ENCODE peak calls at places on chromosomes 13 and 19, in four cellular contexts. Z is SK-N-SH, O is GM12891, P is K562. V is an unnamed sample.
A peak's percentile ranks its signal among the peaks of the same experiment; 100 is the strongest.

GRCh38 chr13:20192470-20193141 is at the start of gene GJB2:
- DNase-seq in P (no peak), O (no peak), Z (peak; percentile 51), V (no peak)

GRCh38 chr13:27006519-27007161 is 165.0 kb downstream of the USP12 start:
- DNase-seq in Z (peak; percentile 51), O (no peak), P (no peak), V (no peak)

GRCh38 chr13:21175656-21176194 is 627 bp downstream of the SKA3 start:
- DNase-seq in P (no peak), Z (peak; percentile 7), O (no peak), V (no peak)

GRCh38 chr19:3785464-3785937 is 680 bp downstream of the MATK start:
- DNase-seq in Z (no peak), O (no peak), P (peak; percentile 64), V (no peak)

GRCh38 chr13:46124531-46124966 is 19.7 kb upstream of the CPB2 start:
- DNase-seq in P (no peak), O (no peak), Z (no peak), V (no peak)

GRCh38 chr13:21216332-21216731 is 39.9 kb downstream of the MRPL57 start:
- DNase-seq in Z (no peak), O (no peak), P (no peak), V (no peak)

GRCh38 chr13:62747629-62748028 is 1332.0 kb upstream of the PCDH20 start:
- DNase-seq in O (no peak), P (no peak), Z (no peak), V (no peak)

GRCh38 chr19:45008554-45008953 is 7.3 kb downstream of the RELB start:
- DNase-seq in Z (no peak), O (no peak), P (no peak), V (no peak)

GRCh38 chr19:58357798-58358145 is 4.5 kb upstream of the A1BG start:
- DNase-seq in Z (no peak), O (no peak), P (no peak), V (no peak)

GRCh38 chr13:102344410-102344809 is 57.4 kb downstream of the FGF14 start:
- DNase-seq in P (no peak), Z (no peak), O (no peak), V (no peak)

GRCh38 chr13:20424959-20425358 is 100.7 kb downstream of the CRYL1 start:
- DNase-seq in O (no peak), P (no peak), Z (no peak), V (no peak)

GRCh38 chr19:35166100-35167063 is 11.8 kb downstream of the FXYD5 start:
- DNase-seq in O (no peak), Z (no peak), P (peak; percentile 86), V (no peak)

GRCh38 chr13:113350065-113350937 is 13.6 kb downstream of the GRTP1 start:
- DNase-seq in Z (no peak), P (no peak), O (no peak), V (no peak)

GRCh38 chr13:114236224-114236623 is 1.5 kb downstream of the CDC16 start:
- DNase-seq in O (no peak), P (no peak), Z (no peak), V (no peak)

GRCh38 chr19:46615966-46616365 is 8.9 kb downstream of the PTGIR start:
- DNase-seq in O (no peak), Z (no peak), P (no peak), V (no peak)

GRCh38 chr19:46614114-46614701 is 10.7 kb downstream of the PTGIR start:
- DNase-seq in O (peak; percentile 71), P (peak; percentile 86), Z (peak; percentile 91), V (no peak)

GRCh38 chr19:46617566-46618079 is 7.3 kb downstream of the PTGIR start:
- DNase-seq in O (no peak), Z (no peak), P (no peak), V (no peak)

GRCh38 chr19:46618670-46619231 is 6.1 kb downstream of the PTGIR start:
- DNase-seq in Z (peak; percentile 2), P (no peak), O (no peak), V (no peak)

GRCh38 chr19:46616631-46617322 is 8.1 kb downstream of the PTGIR start:
- DNase-seq in Z (peak; percentile 90), O (no peak), P (peak; percentile 79), V (no peak)
- TF ChIP-seq TAF1 in Z (no peak), O (no peak), P (no peak), V (no peak)

GRCh38 chr19:1811942-1812425 is at the start of gene ATP8B3:
- DNase-seq in O (peak; percentile 100), P (peak; percentile 99), Z (peak; percentile 99), V (peak; percentile 100)

GRCh38 chr19:1813197-1813836 is 1.2 kb upstream of the ATP8B3 start:
- DNase-seq in O (no peak), Z (no peak), P (no peak), V (no peak)

GRCh38 chr19:1811472-1811894 is 593 bp downstream of the ATP8B3 start:
- DNase-seq in P (peak; percentile 81), Z (peak; percentile 66), O (no peak), V (no peak)

GRCh38 chr19:1813837-1814217 is 1.8 kb upstream of the ATP8B3 start:
- DNase-seq in P (no peak), Z (no peak), O (no peak), V (no peak)

DNA sequence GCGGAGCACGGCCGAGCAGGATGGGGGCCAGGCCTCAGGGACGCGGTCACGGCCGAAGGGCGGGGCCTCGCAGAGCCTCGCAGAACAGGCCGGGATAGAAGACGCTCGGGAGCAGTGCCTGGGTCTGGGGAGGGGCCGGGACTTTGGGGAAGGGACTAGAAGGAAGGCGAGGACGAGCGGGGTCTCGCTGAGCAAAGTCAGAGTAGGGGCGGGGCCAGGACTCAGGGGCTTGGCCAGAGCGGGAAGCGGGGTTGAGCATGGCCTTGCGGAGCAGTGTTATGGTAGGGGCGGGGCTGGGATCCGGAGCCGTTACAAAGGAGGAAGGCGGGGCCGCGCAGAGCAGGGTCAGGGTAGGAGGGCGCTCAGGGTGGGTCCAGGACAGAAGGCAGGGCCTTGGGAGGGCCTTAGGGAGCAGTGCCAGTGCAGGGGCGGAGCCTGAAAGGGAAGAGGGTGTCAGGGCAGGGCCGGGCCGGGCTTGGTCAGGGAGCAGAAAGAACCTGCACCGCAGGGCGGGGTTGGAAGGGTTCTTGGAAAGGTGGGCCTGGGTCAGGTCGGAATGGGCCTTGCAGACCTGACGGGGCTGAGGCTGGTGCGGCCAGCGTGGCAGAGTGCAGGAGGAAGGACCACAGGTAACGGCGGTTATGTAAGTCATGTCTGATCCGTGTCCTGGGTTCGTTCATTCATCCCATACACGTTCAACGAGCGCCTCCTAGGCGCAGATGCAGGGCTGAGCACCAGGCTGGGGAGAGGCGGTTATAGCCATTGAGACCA is 535 bp upstream of the ATP8B3 start:
- DNase-seq in P (peak; percentile 94), Z (peak; percentile 96), O (peak; percentile 95), V (peak; percentile 95)
- TF ChIP-seq TAF1 in P (peak; percentile 61), Z (peak; percentile 34), O (no peak), V (no peak)

GRCh38 chr13:94195715-94196114 is 283.8 kb downstream of the DCT start:
- DNase-seq in P (no peak), Z (no peak), O (no peak), V (no peak)

GRCh38 chr13:94199135-94199534 is 280.3 kb downstream of the DCT start:
- DNase-seq in O (no peak), Z (no peak), P (no peak), V (no peak)

GRCh38 chr13:94196426-94196825 is 283.1 kb downstream of the DCT start:
- DNase-seq in O (no peak), Z (no peak), P (no peak), V (no peak)

GRCh38 chr13:94201022-94201421 is 278.5 kb downstream of the DCT start:
- DNase-seq in Z (no peak), O (no peak), P (no peak), V (no peak)

DNA sequence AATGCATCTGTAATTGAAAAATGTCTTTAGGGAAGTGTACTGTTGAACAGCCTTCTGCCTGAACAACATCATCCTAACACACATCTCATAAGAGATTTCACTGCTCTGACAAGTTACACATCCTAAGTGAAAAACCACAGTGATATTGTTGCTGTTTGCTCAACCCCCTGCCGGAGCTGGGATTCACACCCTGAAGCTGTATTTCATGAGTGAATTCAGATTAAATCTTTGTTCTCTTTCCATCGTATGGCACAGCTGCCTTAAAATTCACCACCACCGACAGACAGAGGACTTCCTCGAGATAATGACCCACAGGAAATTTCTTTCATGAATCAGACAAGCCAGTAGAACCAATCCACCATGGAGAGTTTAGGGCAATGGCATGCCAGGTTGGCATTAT is 280.8 kb downstream of the DCT start:
- DNase-seq in O (no peak), P (no peak), Z (no peak), V (no peak)
- TF ChIP-seq TAF1 in O (no peak), P (no peak), Z (no peak), V (no peak)

DNA sequence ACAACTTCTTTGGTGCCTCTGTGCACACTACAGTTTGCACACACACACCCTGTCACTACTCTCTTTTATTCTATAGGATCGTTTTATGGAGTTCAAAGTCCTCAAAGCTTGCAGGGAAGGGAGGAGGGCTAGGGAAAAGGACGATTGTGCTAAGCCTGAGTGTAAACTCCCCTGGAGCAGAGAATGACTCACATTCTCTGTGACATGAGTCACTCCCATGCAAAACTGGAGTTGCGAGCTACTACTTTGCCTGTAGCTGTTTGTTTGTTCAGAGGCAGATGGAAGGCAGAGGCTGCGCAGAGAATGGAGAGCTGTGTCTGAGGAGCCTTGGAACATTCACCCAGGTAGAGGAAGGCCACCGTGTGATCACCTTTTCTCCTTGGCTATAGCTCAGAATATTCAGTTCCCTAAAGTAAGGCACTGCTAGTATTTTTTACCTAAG is 80.5 kb upstream of the MBNL2 start:
- DNase-seq in Z (no peak), O (no peak), P (peak; percentile 71), V (no peak)
- TF ChIP-seq TAF1 in Z (no peak), O (no peak), P (peak; percentile 47), V (no peak)

GRCh38 chr19:6214881-6215541 is 64.8 kb downstream of the MLLT1 start:
- DNase-seq in P (no peak), Z (no peak), O (no peak), V (no peak)
- TF ChIP-seq TAF1 in P (no peak), Z (no peak), O (no peak), V (no peak)

DNA sequence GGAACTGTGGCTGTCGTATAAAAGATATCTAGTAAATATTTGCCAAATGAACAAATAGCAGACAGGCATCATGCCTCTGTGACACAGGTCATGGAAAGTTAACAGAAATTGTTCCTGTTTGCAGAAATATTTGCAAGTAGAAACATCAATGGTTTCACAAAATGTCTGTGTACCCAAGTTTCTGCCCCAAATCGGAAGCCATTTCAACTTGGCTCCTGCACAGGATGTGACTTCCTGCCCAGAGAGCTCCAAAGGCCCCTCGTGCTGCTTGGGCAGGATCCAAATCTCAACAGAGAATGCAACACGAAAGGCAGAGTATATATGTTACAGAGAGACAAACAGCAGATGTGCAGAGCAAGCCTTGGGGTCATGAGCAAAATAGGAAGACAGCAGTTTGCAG is 95.5 kb upstream of the SERP2 start:
- DNase-seq in O (no peak), P (no peak), Z (no peak), V (no peak)
- TF ChIP-seq TAF1 in O (no peak), P (no peak), Z (no peak), V (no peak)

GRCh38 chr13:24680258-24680920 is at the start of gene ATP12A:
- DNase-seq in Z (peak; percentile 59), P (no peak), O (peak; percentile 46), V (peak; percentile 50)
- TF ChIP-seq TAF1 in Z (no peak), P (no peak), O (no peak), V (no peak)

V was measured in GM12892.